ENCODE peak calls at places on chromosome 20, in seven cellular contexts. One of them, this sample, is unnamed.

GRCh38 chr20:47876348-47877056 is 91.2 kb upstream of the SULF2 start:
- DNase-seq in A549: no peak
- DNase-seq in suprapubic skin: no peak
- DNase-seq in ovary: no peak
- DNase-seq in HCT116: no peak
- DNase-seq in thyroid gland: no peak
- DNase-seq in body of pancreas: no peak
- DNase-seq in this sample: no peak

GRCh38 chr20:23875606-23876237 is 3.8 kb downstream of the CST5 start:
- DNase-seq in A549: no peak
- DNase-seq in suprapubic skin: no peak
- DNase-seq in ovary: no peak
- DNase-seq in HCT116: no peak
- DNase-seq in thyroid gland: no peak
- DNase-seq in body of pancreas: no peak
- DNase-seq in this sample: no peak

GRCh38 chr20:40754372-40754943 is 65.4 kb upstream of the MAFB start:
- DNase-seq in A549: no peak
- DNase-seq in suprapubic skin: no peak
- DNase-seq in ovary: no peak
- DNase-seq in HCT116: no peak
- DNase-seq in thyroid gland: no peak
- DNase-seq in body of pancreas: peak; percentile 15
- DNase-seq in this sample: peak; percentile 45

GRCh38 chr20:3652646-3653596 is 10.3 kb downstream of the GFRA4 start:
- DNase-seq in A549: no peak
- DNase-seq in suprapubic skin: no peak
- DNase-seq in ovary: no peak
- DNase-seq in HCT116: no peak
- DNase-seq in thyroid gland: no peak
- DNase-seq in body of pancreas: no peak
- DNase-seq in this sample: no peak

GRCh38 chr20:43409041-43409913 is 48.4 kb upstream of the SRSF6 start:
- DNase-seq in A549: no peak
- DNase-seq in suprapubic skin: no peak
- DNase-seq in ovary: no peak
- DNase-seq in HCT116: peak; percentile 51
- DNase-seq in thyroid gland: no peak
- DNase-seq in body of pancreas: no peak
- DNase-seq in this sample: no peak

GRCh38 chr20:48921883-48922867 is 664 bp downstream of the ARFGEF2 start:
- DNase-seq in A549: peak; percentile 52
- DNase-seq in suprapubic skin: peak; percentile 83
- DNase-seq in ovary: no peak
- DNase-seq in HCT116: no peak
- DNase-seq in thyroid gland: peak; percentile 55
- DNase-seq in body of pancreas: peak; percentile 68
- DNase-seq in this sample: no peak

GRCh38 chr20:43065299-43065698 is 124.4 kb downstream of the PTPRT start:
- DNase-seq in A549: no peak
- DNase-seq in suprapubic skin: no peak
- DNase-seq in ovary: no peak
- DNase-seq in HCT116: no peak
- DNase-seq in thyroid gland: no peak
- DNase-seq in body of pancreas: peak; percentile 5
- DNase-seq in this sample: no peak

GRCh38 chr20:31835977-31836852 is 9.2 kb downstream of the FOXS1 start:
- DNase-seq in A549: peak; percentile 56
- DNase-seq in suprapubic skin: no peak
- DNase-seq in ovary: peak; percentile 61
- DNase-seq in HCT116: peak; percentile 51
- DNase-seq in thyroid gland: peak; percentile 55
- DNase-seq in body of pancreas: peak; percentile 70
- DNase-seq in this sample: peak; percentile 89

GRCh38 chr20:41444821-41445220 is 78.2 kb upstream of the EMILIN3 start:
- DNase-seq in A549: no peak
- DNase-seq in suprapubic skin: no peak
- DNase-seq in ovary: no peak
- DNase-seq in HCT116: no peak
- DNase-seq in thyroid gland: no peak
- DNase-seq in body of pancreas: no peak
- DNase-seq in this sample: no peak

GRCh38 chr20:35311409-35311808 is 19.2 kb upstream of the FAM83C start:
- DNase-seq in A549: no peak
- DNase-seq in suprapubic skin: no peak
- DNase-seq in ovary: no peak
- DNase-seq in HCT116: peak; percentile 81
- DNase-seq in thyroid gland: no peak
- DNase-seq in body of pancreas: no peak
- DNase-seq in this sample: no peak

GRCh38 chr20:32040142-32040953 is 11.7 kb upstream of the HCK start:
- DNase-seq in A549: no peak
- DNase-seq in suprapubic skin: no peak
- DNase-seq in ovary: no peak
- DNase-seq in HCT116: no peak
- DNase-seq in thyroid gland: no peak
- DNase-seq in body of pancreas: peak; percentile 63
- DNase-seq in this sample: no peak

GRCh38 chr20:31691646-31692275 is 30.9 kb downstream of the BCL2L1 start:
- DNase-seq in A549: no peak
- DNase-seq in suprapubic skin: no peak
- DNase-seq in ovary: no peak
- DNase-seq in HCT116: no peak
- DNase-seq in thyroid gland: no peak
- DNase-seq in body of pancreas: no peak
- DNase-seq in this sample: no peak

GRCh38 chr20:1185781-1186334 is 1.1 kb upstream of the TMEM74B start:
- DNase-seq in A549: peak; percentile 81
- DNase-seq in suprapubic skin: no peak
- DNase-seq in ovary: no peak
- DNase-seq in HCT116: peak; percentile 34
- DNase-seq in thyroid gland: peak; percentile 40
- DNase-seq in body of pancreas: peak; percentile 40
- DNase-seq in this sample: no peak

GRCh38 chr20:57412347-57413029 is 21.3 kb downstream of the RBM38 start:
- DNase-seq in A549: no peak
- DNase-seq in suprapubic skin: no peak
- DNase-seq in ovary: no peak
- DNase-seq in HCT116: no peak
- DNase-seq in thyroid gland: no peak
- DNase-seq in body of pancreas: no peak
- DNase-seq in this sample: no peak

GRCh38 chr20:7654231-7654630 is 286.0 kb downstream of the HAO1 start:
- DNase-seq in A549: no peak
- DNase-seq in suprapubic skin: no peak
- DNase-seq in ovary: no peak
- DNase-seq in HCT116: no peak
- DNase-seq in thyroid gland: no peak
- DNase-seq in body of pancreas: no peak
- DNase-seq in this sample: no peak

GRCh38 chr20:36249450-36249849 is 13.2 kb downstream of the AAR2 start:
- DNase-seq in A549: no peak
- DNase-seq in suprapubic skin: no peak
- DNase-seq in ovary: no peak
- DNase-seq in HCT116: no peak
- DNase-seq in thyroid gland: no peak
- DNase-seq in body of pancreas: no peak
- DNase-seq in this sample: no peak

GRCh38 chr20:588932-589672 is 21.0 kb downstream of the TCF15 start:
- DNase-seq in A549: no peak
- DNase-seq in suprapubic skin: no peak
- DNase-seq in ovary: no peak
- DNase-seq in HCT116: peak; percentile 22
- DNase-seq in thyroid gland: no peak
- DNase-seq in body of pancreas: no peak
- DNase-seq in this sample: no peak

GRCh38 chr20:23605867-23606651 is at the start of gene CST9:
- DNase-seq in A549: no peak
- DNase-seq in suprapubic skin: no peak
- DNase-seq in ovary: no peak
- DNase-seq in HCT116: no peak
- DNase-seq in thyroid gland: no peak
- DNase-seq in body of pancreas: no peak
- DNase-seq in this sample: no peak

GRCh38 chr20:17499041-17499440 is 32.1 kb downstream of the BFSP1 start:
- DNase-seq in A549: no peak
- DNase-seq in suprapubic skin: peak; percentile 40
- DNase-seq in ovary: no peak
- DNase-seq in HCT116: no peak
- DNase-seq in thyroid gland: peak; percentile 23
- DNase-seq in body of pancreas: no peak
- DNase-seq in this sample: no peak

GRCh38 chr20:11906626-11907480 is 10.8 kb upstream of the BTBD3 start:
- DNase-seq in A549: no peak
- DNase-seq in suprapubic skin: no peak
- DNase-seq in ovary: no peak
- DNase-seq in HCT116: no peak
- DNase-seq in thyroid gland: no peak
- DNase-seq in body of pancreas: no peak
- DNase-seq in this sample: no peak

GRCh38 chr20:50144362-50144761 is 9.2 kb downstream of the PEDS1 start:
- DNase-seq in A549: peak; percentile 49
- DNase-seq in suprapubic skin: peak; percentile 86
- DNase-seq in ovary: no peak
- DNase-seq in HCT116: no peak
- DNase-seq in thyroid gland: no peak
- DNase-seq in body of pancreas: peak; percentile 63
- DNase-seq in this sample: peak; percentile 90

GRCh38 chr20:8749986-8750385 is 318.9 kb upstream of the PLCB4 start:
- DNase-seq in A549: no peak
- DNase-seq in suprapubic skin: no peak
- DNase-seq in ovary: no peak
- DNase-seq in HCT116: no peak
- DNase-seq in thyroid gland: no peak
- DNase-seq in body of pancreas: no peak
- DNase-seq in this sample: no peak

GRCh38 chr20:49880724-49881445 is 34.4 kb downstream of the SPATA2 start:
- DNase-seq in A549: no peak
- DNase-seq in suprapubic skin: peak; percentile 41
- DNase-seq in ovary: no peak
- DNase-seq in HCT116: no peak
- DNase-seq in thyroid gland: no peak
- DNase-seq in body of pancreas: no peak
- DNase-seq in this sample: no peak

DNA sequence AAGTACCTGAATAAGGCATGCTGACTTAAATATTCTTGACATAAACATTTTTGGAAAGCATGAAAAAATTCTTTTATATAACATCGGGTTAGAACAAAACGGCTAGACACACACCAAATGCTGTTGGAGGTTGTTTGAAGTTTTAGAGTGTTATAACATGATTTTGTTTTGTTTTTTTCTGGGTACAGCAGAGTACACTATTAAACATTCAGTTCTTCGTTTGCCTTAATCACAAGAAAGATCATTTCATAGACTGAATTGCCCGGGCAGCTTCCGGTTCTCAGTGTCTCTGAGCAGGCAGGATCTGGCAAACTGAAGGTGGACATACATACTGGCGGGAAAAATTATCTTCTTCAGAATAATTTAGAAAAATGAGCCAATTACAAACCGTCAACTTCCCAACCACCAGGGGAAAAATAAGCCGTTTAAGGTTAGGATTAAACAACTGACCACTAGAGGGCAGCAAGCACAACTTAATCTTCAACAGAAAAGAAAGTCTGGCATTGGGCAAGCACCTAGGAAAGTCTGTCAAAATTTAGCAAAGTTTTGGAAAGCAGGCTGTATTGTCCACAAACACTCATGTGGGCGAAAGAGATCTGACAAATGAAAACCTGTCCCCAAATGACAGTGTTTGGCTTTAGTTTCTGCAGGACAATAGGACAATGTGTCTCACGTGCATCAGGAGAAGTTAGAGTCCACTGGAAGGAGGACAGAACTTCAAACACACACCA is 15.0 kb downstream of the ZNF217 start:
- DNase-seq in A549: peak; percentile 90
- DNase-seq in suprapubic skin: no peak
- DNase-seq in ovary: peak; percentile 47
- DNase-seq in HCT116: peak; percentile 82
- DNase-seq in thyroid gland: peak; percentile 55
- DNase-seq in body of pancreas: peak; percentile 86
- DNase-seq in this sample: peak; percentile 30
- H3K4me3 ChIP-seq in A549: peak overlapping the region; percentile 21
- H3K4me3 ChIP-seq in suprapubic skin: peak overlapping the region; percentile 19
- H3K4me3 ChIP-seq in ovary: no peak overlapping the region
- H3K4me3 ChIP-seq in HCT116: no peak overlapping the region
- H3K4me3 ChIP-seq in thyroid gland: no peak overlapping the region
- H3K4me3 ChIP-seq in body of pancreas: no peak overlapping the region
- H3K4me3 ChIP-seq in this sample: peak overlapping the region; percentile 41

DNA sequence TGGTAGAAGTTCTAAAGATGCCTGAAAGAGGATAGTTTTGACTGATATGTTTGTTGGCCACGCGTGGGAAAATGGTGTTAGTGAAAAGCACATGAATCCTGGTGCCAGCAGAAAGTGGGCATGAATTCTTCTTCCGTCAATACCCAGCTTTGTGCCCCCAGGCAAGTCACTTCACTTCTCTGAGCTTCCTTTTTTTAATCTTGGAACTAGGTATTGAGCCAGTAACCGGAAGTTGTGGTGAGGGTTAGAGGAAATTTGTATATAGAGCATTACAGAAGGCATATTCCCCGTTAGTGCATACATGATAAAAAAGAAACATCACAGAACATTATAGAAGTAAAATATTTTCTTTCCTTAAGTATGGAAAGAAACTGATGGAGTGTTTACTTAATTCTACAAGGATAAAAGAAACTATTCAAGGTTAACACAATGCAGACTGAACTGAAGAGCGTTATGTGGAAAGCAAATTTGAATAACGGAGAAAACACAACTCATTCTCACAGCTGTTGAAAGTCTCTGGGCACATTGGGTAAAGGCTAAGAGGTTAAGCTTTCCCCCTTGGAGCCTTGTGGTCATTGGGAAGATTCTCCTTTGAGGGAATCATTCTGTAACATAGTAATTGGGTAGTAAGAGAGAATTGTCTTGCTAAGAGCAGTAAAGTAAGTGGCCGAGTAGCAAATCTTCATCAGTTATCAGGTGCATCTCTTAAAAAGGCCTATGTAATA is 223.1 kb downstream of the BCAS1 start:
- DNase-seq in A549: no peak
- DNase-seq in suprapubic skin: no peak
- DNase-seq in ovary: no peak
- DNase-seq in HCT116: no peak
- DNase-seq in thyroid gland: no peak
- DNase-seq in body of pancreas: no peak
- DNase-seq in this sample: no peak
- H3K4me1 ChIP-seq in A549: peaks cover 20% of the 10 kb centered on the region
- H3K4me1 ChIP-seq in suprapubic skin: peaks cover 11% of the 10 kb centered on the region
- H3K4me1 ChIP-seq in ovary: no peaks in the 10 kb centered on the region
- H3K4me1 ChIP-seq in HCT116: no peaks in the 10 kb centered on the region
- H3K4me1 ChIP-seq in thyroid gland: peaks cover 21% of the 10 kb centered on the region
- H3K4me1 ChIP-seq in body of pancreas: peaks cover 7% of the 10 kb centered on the region
- H3K4me1 ChIP-seq in this sample: no peaks in the 10 kb centered on the region

GRCh38 chr20:52261792-52262191 is 70.2 kb upstream of the ZFP64 start:
- DNase-seq in A549: no peak
- DNase-seq in suprapubic skin: no peak
- DNase-seq in ovary: no peak
- DNase-seq in HCT116: no peak
- DNase-seq in thyroid gland: no peak
- DNase-seq in body of pancreas: no peak
- DNase-seq in this sample: no peak
- TF ChIP-seq POLR2A in A549: no peak
- TF ChIP-seq POLR2A in suprapubic skin: no peak
- TF ChIP-seq POLR2A in ovary: no peak
- TF ChIP-seq POLR2A in HCT116: no peak
- TF ChIP-seq POLR2A in thyroid gland: no peak
- TF ChIP-seq POLR2A in body of pancreas: no peak
- TF ChIP-seq POLR2A in this sample: no peak

GRCh38 chr20:20003088-20003954 is 13.8 kb upstream of the NAA20 start:
- DNase-seq in A549: no peak
- DNase-seq in suprapubic skin: no peak
- DNase-seq in ovary: peak; percentile 35
- DNase-seq in HCT116: no peak
- DNase-seq in thyroid gland: peak; percentile 89
- DNase-seq in body of pancreas: peak; percentile 78
- DNase-seq in this sample: peak; percentile 80
- H3K4me3 ChIP-seq in A549: no peak overlapping the region
- H3K4me3 ChIP-seq in suprapubic skin: peak overlapping the region; percentile 24
- H3K4me3 ChIP-seq in ovary: peak overlapping the region; percentile 12
- H3K4me3 ChIP-seq in HCT116: no peak overlapping the region
- H3K4me3 ChIP-seq in thyroid gland: no peak overlapping the region
- H3K4me3 ChIP-seq in body of pancreas: no peak overlapping the region
- H3K4me3 ChIP-seq in this sample: peak overlapping the region; percentile 42